ENCODE peak calls at places on chromosomes 12 and 14, in ten cellular contexts. J is CD8-positive, alpha-beta memory T cell; R is sigmoid colon; A is aorta; E is NCI-H2029 treated with DMSO at 0.1 percent for 48 hours; K is glutamatergic neuron; Q is C1 segment of cervical spinal cord; S is AG20443; O is effector memory CD8-positive, alpha-beta T cell; Y is SK-MEL-5. G is an unnamed sample.

GRCh38 chr14:65045691-65046090 is 56.6 kb downstream of the MAX start:
- DNase-seq in J (no peak), R (no peak), A (no peak), E (no peak), K (no peak), Q (no peak), S (no peak), O (no peak), Y (no peak), G (no peak)

GRCh38 chr12:50224026-50224692 is 57.0 kb upstream of the CERS5 start:
- DNase-seq in J (peak; percentile 15), R (no peak), A (no peak), E (peak; percentile 97), K (no peak), Q (no peak), S (peak; percentile 25), O (no peak), Y (no peak), G (peak; percentile 71)

GRCh38 chr14:99609245-99610117 is 5.5 kb upstream of the CCDC85C start:
- DNase-seq in J (no peak), R (no peak), A (no peak), E (no peak), K (no peak), Q (no peak), S (peak; percentile 43), O (no peak), Y (no peak), G (no peak)

GRCh38 chr14:51730674-51731073 is 79.0 kb downstream of the FRMD6 start:
- DNase-seq in J (no peak), R (no peak), A (no peak), E (no peak), K (no peak), Q (no peak), S (no peak), O (no peak), Y (no peak), G (no peak)

GRCh38 chr12:72081787-72082186 is 143.1 kb downstream of the TPH2 start:
- DNase-seq in J (no peak), R (no peak), A (no peak), E (no peak), K (no peak), Q (peak; percentile 7), S (no peak), O (no peak), Y (no peak), G (no peak)

GRCh38 chr12:12083688-12084087 is 12.9 kb downstream of the BCL2L14 start:
- DNase-seq in J (no peak), R (no peak), A (no peak), E (no peak), K (no peak), Q (no peak), S (no peak), O (no peak), Y (no peak), G (no peak)

GRCh38 chr12:127649951-127650350 is 617.0 kb upstream of the TMEM132C start:
- DNase-seq in J (no peak), R (no peak), A (no peak), E (no peak), K (no peak), Q (no peak), S (no peak), O (no peak), Y (no peak), G (no peak)

GRCh38 chr12:43655586-43655985 is 103.0 kb downstream of the PUS7L start:
- DNase-seq in J (no peak), R (no peak), A (no peak), E (no peak), K (no peak), Q (no peak), S (no peak), O (no peak), Y (no peak), G (peak; percentile 61)

GRCh38 chr12:77578471-77579262 is 252.0 kb upstream of the NAV3 start:
- DNase-seq in J (no peak), R (no peak), A (no peak), E (no peak), K (no peak), Q (no peak), S (peak; percentile 11), O (no peak), Y (no peak), G (peak; percentile 95)

G was measured in LHCN-M2.